ENCODE peak calls at places on chromosomes 11 and 22, in seven cellular contexts. C is GM23248, K is GM23338, A is endothelial cell of umbilical vein, L is mammary epithelial cell, P is HCT116, X is hepatocyte. H is an unnamed sample.

GRCh38 chr11:11916981-11917399 is 75.2 kb downstream of the USP47 start:
- DNase-seq in C (peak; percentile 89), K (peak; percentile 19), A (no peak), L (peak; percentile 67), P (no peak), X (peak; percentile 11), H (peak; percentile 55)

GRCh38 chr22:27111796-27112195 is 454.4 kb downstream of the MIAT start:
- DNase-seq in C (no peak), K (no peak), A (no peak), L (no peak), P (no peak), X (no peak), H (no peak)

GRCh38 chr22:48021946-48022345 is 1259.5 kb downstream of the TBC1D22A start:
- DNase-seq in C (no peak), K (no peak), A (no peak), L (no peak), P (no peak), X (no peak), H (no peak)

GRCh38 chr11:79796704-79797103 is 355.9 kb upstream of the TENM4 start:
- DNase-seq in C (no peak), K (no peak), A (no peak), L (no peak), P (no peak), X (no peak), H (no peak)

GRCh38 chr11:98955551-98955950 is 65.2 kb upstream of the CNTN5 start:
- DNase-seq in C (no peak), K (no peak), A (no peak), L (no peak), P (no peak), X (no peak), H (peak; percentile 73)

GRCh38 chr22:39368402-39368801 is 18.6 kb downstream of the SYNGR1 start:
- DNase-seq in C (no peak), K (no peak), A (no peak), L (no peak), P (no peak), X (no peak), H (no peak)

GRCh38 chr11:287821-288327 is 1.1 kb upstream of the PGGHG start:
- DNase-seq in C (no peak), K (no peak), A (no peak), L (no peak), P (no peak), X (no peak), H (no peak)

GRCh38 chr11:45332486-45332934 is 46.4 kb upstream of the SYT13 start:
- DNase-seq in C (peak; percentile 56), K (peak; percentile 72), A (no peak), L (no peak), P (peak; percentile 29), X (peak; percentile 56), H (no peak)

GRCh38 chr11:96222102-96222501 is 120.9 kb downstream of the MAML2 start:
- DNase-seq in C (peak; percentile 53), K (no peak), A (no peak), L (no peak), P (no peak), X (no peak), H (no peak)

GRCh38 chr11:61609000-61609969 is 28.4 kb upstream of the SYT7 start:
- DNase-seq in C (no peak), K (no peak), A (no peak), L (no peak), P (no peak), X (peak; percentile 83), H (peak; percentile 62)

GRCh38 chr22:37639771-37640590 is 512 bp downstream of the SH3BP1 start:
- DNase-seq in C (peak; percentile 32), K (peak; percentile 54), A (no peak), L (peak; percentile 42), P (no peak), X (no peak), H (no peak)

GRCh38 chr11:86519064-86519911 is 144.6 kb downstream of the CCDC81 start:
- DNase-seq in C (peak; percentile 79), K (no peak), A (peak; percentile 91), L (no peak), P (no peak), X (peak; percentile 32), H (no peak)
- H3K27ac ChIP-seq in C (peak overlapping the region; percentile 22), K (no peak overlapping the region), A (peak overlapping the region; percentile 96), L (no peak overlapping the region), P (no peak overlapping the region), X (peak overlapping the region; percentile 21), H (no peak overlapping the region)

GRCh38 chr11:128481135-128481534 is 106.2 kb downstream of the ETS1 start:
- DNase-seq in C (peak; percentile 84), K (no peak), A (no peak), L (peak; percentile 66), P (no peak), X (no peak), H (no peak)

GRCh38 chr11:128483211-128483788 is 104.1 kb downstream of the ETS1 start:
- DNase-seq in C (no peak), K (no peak), A (no peak), L (no peak), P (no peak), X (no peak), H (no peak)

GRCh38 chr11:128482092-128482491 is 105.3 kb downstream of the ETS1 start:
- DNase-seq in C (no peak), K (no peak), A (no peak), L (no peak), P (no peak), X (no peak), H (no peak)

GRCh38 chr11:128482512-128483191 is 104.7 kb downstream of the ETS1 start:
- DNase-seq in C (peak; percentile 76), K (no peak), A (no peak), L (no peak), P (no peak), X (no peak), H (no peak)

GRCh38 chr11:128484172-128484571 is 103.2 kb downstream of the ETS1 start:
- DNase-seq in C (no peak), K (peak; percentile 40), A (no peak), L (no peak), P (no peak), X (no peak), H (peak; percentile 47)
- TF ChIP-seq EZH2 in C (no peak), K (no peak), A (no peak), L (no peak), P (no peak), X (no peak), H (no peak)

GRCh38 chr22:31286360-31287255 is 5.7 kb downstream of the PIK3IP1 start:
- DNase-seq in C (no peak), K (no peak), A (no peak), L (no peak), P (no peak), X (no peak), H (no peak)
- H3K4me2 ChIP-seq in C (no peak overlapping the region), K (no peak overlapping the region), A (no peak overlapping the region), L (no peak overlapping the region), P (no peak overlapping the region), X (no peak overlapping the region), H (no peak overlapping the region)

GRCh38 chr11:67629386-67630229 is at the start of gene NUDT8:
- DNase-seq in C (peak; percentile 92), K (peak; percentile 89), A (peak; percentile 73), L (peak; percentile 77), P (peak; percentile 63), X (peak; percentile 93), H (peak; percentile 93)

GRCh38 chr11:67627394-67627787 is 2.3 kb downstream of the NUDT8 start:
- DNase-seq in C (no peak), K (no peak), A (no peak), L (no peak), P (no peak), X (no peak), H (no peak)

GRCh38 chr11:67630230-67630942 is 649 bp upstream of the NUDT8 start:
- DNase-seq in C (peak; percentile 100), K (peak; percentile 100), A (peak; percentile 96), L (peak; percentile 95), P (peak; percentile 93), X (peak; percentile 100), H (peak; percentile 98)

GRCh38 chr11:67627788-67628624 is 1.7 kb downstream of the NUDT8 start:
- DNase-seq in C (no peak), K (no peak), A (no peak), L (no peak), P (no peak), X (no peak), H (no peak)

GRCh38 chr11:67628710-67629385 is 889 bp downstream of the NUDT8 start:
- DNase-seq in C (no peak), K (no peak), A (no peak), L (no peak), P (no peak), X (no peak), H (no peak)
- H3K27ac ChIP-seq in C (no peak overlapping the region), K (no peak overlapping the region), A (no peak overlapping the region), L (no peak overlapping the region), P (peak overlapping the region; percentile 96), X (no peak overlapping the region), H (no peak overlapping the region)

DNA sequence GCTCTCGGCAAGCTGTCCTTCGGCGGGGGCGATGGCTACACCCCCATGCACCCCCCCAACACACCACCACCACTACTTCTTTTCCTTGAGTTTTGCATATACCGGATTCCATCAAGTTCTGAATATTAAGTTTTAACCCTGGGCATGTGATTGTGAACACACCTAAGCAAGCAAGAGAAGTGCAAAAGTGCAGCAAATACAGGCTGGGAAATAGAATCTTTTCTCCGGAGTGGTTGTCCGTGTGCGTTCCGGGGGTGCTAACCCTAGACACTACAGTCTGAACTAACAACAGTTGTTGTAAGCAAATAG is 568 bp downstream of the PRSS23 start:
- DNase-seq in C (no peak), K (no peak), A (no peak), L (no peak), P (no peak), X (no peak), H (no peak)
- TF ChIP-seq EZH2 in C (no peak), K (peak; percentile 52), A (no peak), L (no peak), P (no peak), X (no peak), H (no peak)

DNA sequence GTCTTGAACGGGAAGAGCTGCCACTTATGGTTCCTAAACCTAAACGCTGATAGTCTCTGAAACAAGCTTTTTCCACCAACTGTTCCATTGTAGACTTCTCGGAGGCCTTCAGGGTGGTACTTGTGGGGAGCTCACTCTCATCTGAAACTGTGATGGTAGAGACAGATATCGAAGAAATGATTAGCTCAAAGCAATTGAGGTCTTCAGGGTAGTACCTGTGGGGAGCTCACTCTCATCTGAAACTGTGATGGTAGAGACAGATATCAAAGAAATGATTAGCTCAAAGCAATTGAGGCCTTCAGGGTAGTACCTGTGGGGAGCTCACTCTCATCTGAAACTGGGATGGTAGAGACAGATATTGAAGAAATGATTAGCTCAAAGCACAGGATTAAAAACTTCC is 175.7 kb downstream of the SWAP70 start:
- DNase-seq in C (no peak), K (no peak), A (no peak), L (no peak), P (no peak), X (no peak), H (no peak)
- H3K4me2 ChIP-seq in C (no peak overlapping the region), K (peak overlapping the region; percentile 25), A (no peak overlapping the region), L (no peak overlapping the region), P (no peak overlapping the region), X (no peak overlapping the region), H (peak overlapping the region; percentile 68)

GRCh38 chr11:102448869-102449224 is 3.7 kb downstream of the TMEM123 start:
- DNase-seq in C (no peak), K (no peak), A (peak; percentile 66), L (no peak), P (no peak), X (no peak), H (no peak)
- H3K27ac ChIP-seq in C (no peak overlapping the region), K (no peak overlapping the region), A (peak overlapping the region; percentile 83), L (no peak overlapping the region), P (no peak overlapping the region), X (peak overlapping the region; percentile 30), H (no peak overlapping the region)